ENCODE peak calls at places on chromosomes 7 and 10, in ten cellular contexts. Z is lower lobe of right lung, K is ovary, J is IMR-90, P is tibial nerve, I is MM.1S, V is heart right ventricle, A is neural progenitor cell, S is astrocyte, H is fibroblast of lung. W is an unnamed sample. For H3K27me3, the result is how much of the 10 kb centered on the place peaks cover.

GRCh38 chr7:961546-962400 is 7.3 kb upstream of the ADAP1 start:
- DNase-seq in H (no peak), K (no peak), P (no peak), Z (peak), A (peak), V (no peak), I (no peak), J (no peak), S (no peak), W (no peak)

GRCh38 chr10:25392132-25392531 is 217.3 kb downstream of the GPR158 start:
- DNase-seq in S (no peak), I (no peak), A (no peak), J (no peak), P (no peak), V (no peak), K (no peak), H (no peak), Z (no peak), W (no peak)

GRCh38 chr7:464712-465461 is 54.8 kb downstream of the PDGFA start:
- DNase-seq in I (no peak), V (no peak), P (no peak), A (no peak), H (peak), J (peak), Z (no peak), K (peak), S (no peak), W (no peak)

GRCh38 chr10:123993534-123994416 is 99.6 kb downstream of the CHST15 start:
- DNase-seq in K (no peak), V (no peak), I (no peak), A (no peak), Z (no peak), P (no peak), H (no peak), J (no peak), S (no peak), W (no peak)

GRCh38 chr10:50379652-50380051 is 128.3 kb upstream of the ASAH2 start:
- DNase-seq in J (no peak), Z (no peak), K (no peak), A (no peak), V (no peak), I (no peak), H (no peak), S (no peak), P (no peak), W (no peak)

GRCh38 chr7:98252655-98253054 is 623 bp upstream of the TECPR1 start:
- DNase-seq in S (no peak), J (peak), A (no peak), Z (no peak), H (peak), I (no peak), K (no peak), P (no peak), V (no peak), W (no peak)

GRCh38 chr7:50633414-50633710 is 68.2 kb upstream of the DDC start:
- DNase-seq in Z (no peak), A (no peak), K (no peak), J (peak), H (no peak), I (no peak), P (no peak), V (no peak), S (no peak), W (no peak)

GRCh38 chr10:103564116-103564501 is 70.6 kb downstream of the NEURL1 start:
- DNase-seq in P (no peak), I (no peak), H (no peak), V (no peak), S (no peak), K (no peak), A (no peak), Z (no peak), J (no peak), W (no peak)

GRCh38 chr10:92239600-92240288 is 51.1 kb downstream of the CPEB3 start:
- DNase-seq in K (peak), I (no peak), S (peak), P (peak), J (peak), A (peak), V (peak), Z (peak), H (peak), W (peak)

GRCh38 chr7:72309476-72309875 is 102.7 kb downstream of the CALN1 start:
- DNase-seq in Z (no peak), P (no peak), H (no peak), I (no peak), A (no peak), V (no peak), K (no peak), S (no peak), J (no peak), W (no peak)

GRCh38 chr7:28958946-28959417 is 852 bp upstream of the TRIL start:
- DNase-seq in I (no peak), Z (no peak), A (no peak), J (no peak), K (no peak), S (no peak), V (no peak), P (no peak), H (no peak), W (no peak)

GRCh38 chr7:101814081-101814995 is 3.1 kb upstream of the CUX1 start:
- DNase-seq in I (peak), P (peak), V (peak), S (no peak), H (peak), Z (peak), K (peak), J (peak), A (peak), W (peak)

GRCh38 chr10:133124357-133125211 is 35.4 kb upstream of the KNDC1 start:
- DNase-seq in V (peak), K (no peak), A (peak), I (no peak), H (peak), P (peak), J (no peak), Z (peak), S (no peak), W (no peak)

GRCh38 chr7:125599387-125599786 is 669.8 kb upstream of the POT1 start:
- DNase-seq in I (no peak), J (no peak), A (peak), V (no peak), Z (no peak), H (no peak), P (no peak), S (no peak), K (no peak), W (no peak)

GRCh38 chr7:80445351-80445750 is 66.5 kb downstream of the GNAT3 start:
- DNase-seq in H (no peak), Z (no peak), P (no peak), I (no peak), J (no peak), K (no peak), V (no peak), S (no peak), A (no peak), W (no peak)

GRCh38 chr7:43727494-43727893 is 1.8 kb downstream of the COA1 start:
- DNase-seq in A (no peak), I (no peak), J (no peak), H (no peak), K (no peak), Z (no peak), V (no peak), P (no peak), S (no peak), W (no peak)

GRCh38 chr7:125892434-125892833 is 962.8 kb upstream of the POT1 start:
- DNase-seq in J (no peak), H (no peak), K (no peak), S (no peak), Z (no peak), V (no peak), P (no peak), A (no peak), I (peak), W (no peak)

GRCh38 chr7:51189777-51190176 is 126.8 kb downstream of the COBL start:
- DNase-seq in P (no peak), A (no peak), J (no peak), I (no peak), S (no peak), Z (no peak), V (no peak), K (no peak), H (no peak), W (no peak)

GRCh38 chr7:77197135-77197534 is 2.5 kb downstream of the FGL2 start:
- DNase-seq in I (no peak), K (no peak), J (no peak), Z (no peak), H (no peak), V (no peak), A (no peak), S (no peak), P (no peak), W (no peak)

GRCh38 chr7:77202544-77202976 is 2.9 kb upstream of the FGL2 start:
- DNase-seq in K (no peak), V (no peak), A (no peak), P (no peak), Z (no peak), I (peak), S (no peak), H (no peak), J (no peak), W (no peak)

GRCh38 chr7:77200542-77200941 is 923 bp upstream of the FGL2 start:
- DNase-seq in K (no peak), H (no peak), A (no peak), V (no peak), Z (no peak), I (no peak), J (no peak), S (no peak), P (no peak), W (no peak)

GRCh38 chr7:77199008-77199966 is at the start of gene FGL2:
- DNase-seq in H (peak), Z (peak), I (peak), K (peak), J (peak), V (peak), A (peak), S (peak), P (peak), W (peak)
- H3K27ac ChIP-seq in H (no peak), Z (peak), I (peak), K (no peak), J (peak), V (peak), A (no peak), S (no peak), P (peak), W (peak)

DNA sequence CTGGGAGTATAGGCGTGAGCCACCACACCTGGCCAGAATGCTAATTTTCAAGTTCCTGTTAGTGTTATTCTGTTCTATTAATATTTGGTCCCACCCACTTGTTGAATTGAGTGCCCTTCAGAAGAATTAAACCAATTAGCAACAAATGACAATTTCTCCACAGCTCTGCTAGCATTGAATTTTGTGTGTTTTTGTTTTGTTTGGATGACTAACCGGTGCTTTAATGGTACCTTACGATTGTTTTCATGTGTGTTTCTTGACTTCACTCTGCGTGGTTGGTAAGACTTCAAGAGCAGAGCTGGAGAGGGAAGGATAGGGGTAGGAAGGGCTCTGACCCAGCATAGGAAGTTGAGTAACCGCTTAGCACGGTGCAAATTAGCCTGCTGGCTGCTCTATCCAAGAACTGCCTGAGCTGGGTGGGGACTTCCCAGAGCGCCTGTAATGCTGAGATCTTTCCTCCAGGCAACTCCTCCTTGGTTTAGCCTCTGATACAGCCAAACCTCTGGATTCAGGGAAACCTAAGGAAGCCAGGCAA is 4.6 kb downstream of the ARPC1B start:
- DNase-seq in P (peak), Z (peak), V (peak), J (peak), A (no peak), H (peak), K (peak), I (peak), S (peak), W (peak)
- H3K27me3 ChIP-seq in P (under half), Z (under half), V (under half), J (under half), A (under half), H (under half), K (under half), I (under half), S (under half), W (under half)

GRCh38 chr10:104895981-104896380 is 254.9 kb downstream of the SORCS3 start:
- DNase-seq in Z (no peak), P (no peak), H (no peak), S (no peak), I (no peak), K (no peak), V (no peak), J (no peak), A (no peak), W (no peak)

GRCh38 chr10:104897679-104898078 is 256.6 kb downstream of the SORCS3 start:
- DNase-seq in V (no peak), Z (no peak), P (no peak), H (no peak), S (no peak), A (peak), I (no peak), J (no peak), K (no peak), W (no peak)

GRCh38 chr10:104903433-104903832 is 262.3 kb downstream of the SORCS3 start:
- DNase-seq in A (no peak), I (no peak), Z (no peak), S (no peak), H (no peak), K (no peak), V (no peak), P (no peak), J (no peak), W (no peak)

GRCh38 chr10:104895541-104895940 is 254.5 kb downstream of the SORCS3 start:
- DNase-seq in Z (no peak), K (no peak), H (no peak), I (no peak), A (no peak), P (no peak), J (no peak), S (no peak), V (no peak), W (no peak)

DNA sequence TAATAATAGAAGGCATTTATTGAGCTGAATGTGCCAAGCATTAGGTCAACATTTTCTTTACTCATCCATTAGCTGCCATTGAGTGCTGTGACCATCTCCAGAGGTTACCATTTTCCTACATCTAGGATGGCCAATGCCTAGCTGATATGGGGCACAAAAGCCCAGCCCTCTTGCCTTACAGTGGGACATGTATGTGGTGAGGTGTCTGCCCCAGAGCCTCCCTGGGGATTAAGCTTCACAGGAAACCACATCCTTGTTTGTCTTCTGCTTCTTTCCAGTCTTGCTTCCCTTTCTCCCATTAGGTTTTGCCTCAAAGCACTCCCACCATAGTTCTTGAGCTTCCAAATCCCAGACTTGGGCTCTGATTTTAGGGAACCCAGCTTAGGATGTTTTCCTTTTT is 258.7 kb downstream of the SORCS3 start:
- DNase-seq in A (no peak), H (no peak), J (no peak), Z (no peak), I (no peak), V (no peak), K (no peak), P (no peak), S (no peak), W (no peak)
- TF ChIP-seq CTCF in A (no peak), H (no peak), J (no peak), Z (no peak), I (no peak), V (no peak), K (no peak), P (no peak), S (no peak), W (no peak)

GRCh38 chr7:30510124-30511074 is 5.8 kb upstream of the GGCT start:
- DNase-seq in P (no peak), A (peak), J (peak), I (peak), H (peak), K (peak), V (no peak), Z (peak), S (peak), W (no peak)
- H3K27ac ChIP-seq in P (no peak), A (no peak), J (no peak), I (no peak), H (no peak), K (no peak), V (no peak), Z (no peak), S (no peak), W (no peak)

GRCh38 chr7:25405736-25406135 is 177.4 kb upstream of the NPVF start:
- DNase-seq in Z (no peak), J (no peak), P (no peak), S (no peak), H (no peak), K (no peak), I (no peak), V (no peak), A (no peak), W (no peak)

GRCh38 chr7:25408861-25409260 is 180.6 kb upstream of the NPVF start:
- DNase-seq in I (no peak), Z (no peak), V (no peak), K (no peak), P (no peak), H (no peak), J (no peak), A (no peak), S (no peak), W (no peak)

GRCh38 chr7:25407932-25408480 is 179.7 kb upstream of the NPVF start:
- DNase-seq in A (peak), I (no peak), S (no peak), H (no peak), Z (no peak), V (no peak), P (no peak), J (no peak), K (no peak), W (no peak)

GRCh38 chr7:25409897-25410635 is 181.8 kb upstream of the NPVF start:
- DNase-seq in P (no peak), Z (no peak), V (no peak), A (no peak), S (no peak), K (no peak), H (no peak), J (no peak), I (no peak), W (no peak)

DNA sequence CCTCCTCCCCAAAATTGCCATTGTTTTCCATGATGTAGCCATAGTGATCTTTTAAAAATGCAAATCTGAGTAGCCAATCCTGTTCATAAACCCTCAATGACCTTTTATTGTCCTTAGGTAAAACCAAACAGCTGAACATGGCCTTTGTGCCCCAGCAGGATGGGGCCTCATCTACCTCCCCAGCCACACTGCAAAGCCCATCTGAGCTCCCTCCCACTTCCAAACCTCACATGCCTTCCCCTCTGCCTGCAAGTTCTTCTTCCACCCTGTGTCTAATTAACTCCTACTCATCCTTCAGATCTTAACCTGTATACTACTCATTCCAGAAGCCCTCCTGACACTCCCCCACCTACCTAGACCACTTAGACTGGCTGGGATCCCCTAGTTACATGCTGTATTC is 178.8 kb upstream of the NPVF start:
- DNase-seq in J (no peak), H (no peak), P (no peak), K (no peak), S (no peak), V (no peak), I (no peak), A (no peak), Z (no peak), W (no peak)
- H3K27me3 ChIP-seq in J (under half), H (under half), P (under half), K (under half), S (under half), V (under half), I (under half), A (under half), Z (under half), W (under half)

GRCh38 chr7:128343554-128344430 is at the start of gene RBM28:
- DNase-seq in Z (peak), J (peak), A (peak), P (peak), H (peak), V (peak), S (peak), K (peak), I (peak), W (peak)
- TF ChIP-seq CTCF in Z (no peak), J (no peak), A (no peak), P (no peak), H (no peak), V (no peak), S (no peak), K (no peak), I (no peak), W (no peak)

DNA sequence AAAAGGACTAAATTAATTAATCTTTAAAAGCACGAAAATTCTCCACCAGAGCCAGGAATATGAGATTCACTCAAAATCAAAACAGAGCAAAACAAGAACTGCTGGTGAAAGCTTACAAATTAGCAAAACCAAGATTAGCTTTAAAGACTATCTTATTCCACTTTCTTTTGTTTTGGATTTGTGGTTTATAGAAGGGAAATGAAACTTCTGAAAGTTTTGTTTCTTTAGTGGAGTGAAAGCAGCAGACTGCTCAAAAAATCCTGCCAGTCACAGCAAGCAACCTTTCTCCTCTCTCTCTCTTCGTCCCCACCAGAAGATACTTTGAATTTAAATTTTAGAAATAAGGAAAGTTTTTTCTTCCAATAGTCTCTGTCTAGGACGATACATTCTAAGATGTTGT is 7.8 kb downstream of the ACTA2 start:
- DNase-seq in I (peak), S (no peak), A (no peak), J (no peak), K (no peak), P (no peak), V (no peak), H (no peak), Z (no peak), W (no peak)
- H3K27ac ChIP-seq in I (no peak), S (no peak), A (no peak), J (no peak), K (peak), P (no peak), V (no peak), H (no peak), Z (no peak), W (no peak)

GRCh38 chr7:48033922-48034321 is 1.4 kb upstream of the C7orf57 start:
- DNase-seq in Z (no peak), J (no peak), H (no peak), A (no peak), K (no peak), S (no peak), V (no peak), I (no peak), P (no peak), W (no peak)
- H3K27me3 ChIP-seq in Z (under half), J (under half), H (under half), A (half or more), K (under half), S (under half), V (under half), I (under half), P (under half), W (under half)

W was measured in CD4-positive, alpha-beta T cell.